ENCODE peak calls at places on chromosomes 12 and 14, in five cellular contexts. X, A, R, H and P are unnamed samples.

GRCh38 chr14:22533739-22534359 is 55.2 kb downstream of the DAD1 start:
- DNase-seq in A (no peak), H (no peak), R (no peak), X (no peak), P (no peak)

GRCh38 chr14:72745546-72745945 is 148.4 kb downstream of the DPF3 start:
- DNase-seq in X (no peak), R (no peak), A (no peak), H (no peak), P (no peak)

GRCh38 chr14:34479694-34480093 is 17.7 kb upstream of the SPTSSA start:
- DNase-seq in X (no peak), A (no peak), R (no peak), H (no peak), P (no peak)

GRCh38 chr14:93007225-93007997 is 84.5 kb downstream of the CHGA start:
- DNase-seq in A (no peak), R (no peak), X (no peak), H (peak; percentile 69), P (peak; percentile 87)

GRCh38 chr12:120015313-120015712 is 26.3 kb downstream of the BICDL1 start:
- DNase-seq in H (no peak), X (peak; percentile 72), A (peak; percentile 69), R (no peak), P (no peak)

GRCh38 chr12:3150820-3151590 is 73.8 kb downstream of the TSPAN9 start:
- DNase-seq in A (no peak), R (no peak), H (no peak), X (no peak), P (no peak)

GRCh38 chr14:92384461-92385133 is 61.6 kb downstream of the SLC24A4 start:
- DNase-seq in H (no peak), R (no peak), X (no peak), A (no peak), P (no peak)

GRCh38 chr12:18430425-18431048 is 169.2 kb downstream of the PIK3C2G start:
- DNase-seq in H (no peak), A (no peak), R (no peak), X (no peak), P (no peak)

GRCh38 chr14:99564256-99564902 is 39.6 kb downstream of the CCDC85C start:
- DNase-seq in A (no peak), H (no peak), R (no peak), X (no peak), P (no peak)

GRCh38 chr12:76866726-76867125 is 12.1 kb downstream of the CSRP2 start:
- DNase-seq in A (no peak), H (no peak), R (no peak), X (no peak), P (no peak)

GRCh38 chr12:42750356-42750755 is 160.8 kb upstream of the PRICKLE1 start:
- DNase-seq in A (no peak), X (no peak), R (no peak), H (no peak), P (no peak)

GRCh38 chr14:72924332-72924731 is 1.9 kb upstream of the DCAF4 start:
- DNase-seq in H (peak; percentile 71), X (no peak), R (no peak), A (no peak), P (no peak)

GRCh38 chr12:110849748-110850403 is 3.1 kb downstream of the CCDC63 start:
- DNase-seq in X (no peak), H (no peak), A (no peak), R (no peak), P (no peak)

GRCh38 chr12:52402377-52402776 is 3.8 kb downstream of the KRT82 start:
- DNase-seq in R (no peak), X (no peak), A (no peak), H (no peak), P (no peak)

GRCh38 chr14:104105071-104105821 is 19.7 kb downstream of the ASPG start:
- DNase-seq in H (peak; percentile 53), A (peak; percentile 12), X (no peak), R (no peak), P (peak; percentile 41)

GRCh38 chr12:100554608-100555077 is 18.8 kb upstream of the GAS2L3 start:
- DNase-seq in A (no peak), H (no peak), X (no peak), R (no peak), P (no peak)

GRCh38 chr12:1629338-1630080 is 478 bp downstream of the WNT5B start:
- DNase-seq in R (no peak), X (no peak), A (no peak), H (no peak), P (no peak)

GRCh38 chr14:104786091-104786586 is 9.4 kb downstream of the AKT1 start:
- DNase-seq in R (no peak), X (no peak), A (no peak), H (peak; percentile 84), P (no peak)

GRCh38 chr12:2963760-2964292 is 4.6 kb downstream of the TEAD4 start:
- DNase-seq in A (no peak), X (no peak), R (no peak), H (no peak), P (no peak)

GRCh38 chr12:45914090-45914489 is 76.3 kb downstream of the SCAF11 start:
- DNase-seq in H (no peak), R (no peak), A (no peak), X (no peak), P (no peak)

GRCh38 chr12:111442301-111443045 is 36.8 kb downstream of the SH2B3 start:
- DNase-seq in R (no peak), A (peak; percentile 14), H (no peak), X (no peak), P (no peak)

GRCh38 chr12:40219760-40220159 is 5.0 kb upstream of the LRRK2 start:
- DNase-seq in R (no peak), H (no peak), X (no peak), A (no peak), P (no peak)

GRCh38 chr12:46384451-46385301 is 12.1 kb upstream of the SLC38A2 start:
- DNase-seq in R (no peak), H (no peak), A (no peak), X (no peak), P (no peak)

GRCh38 chr12:104219361-104219892 is 3.8 kb downstream of the TXNRD1 start:
- DNase-seq in X (no peak), R (no peak), A (no peak), H (no peak), P (no peak)

GRCh38 chr12:26282339-26282945 is 87.1 kb downstream of the SSPN start:
- DNase-seq in R (no peak), H (no peak), A (no peak), X (no peak), P (no peak)

GRCh38 chr12:41709463-41710285 is 435.0 kb downstream of the GXYLT1 start:
- DNase-seq in A (no peak), R (no peak), H (no peak), X (no peak), P (no peak)

GRCh38 chr14:86057018-86057667 is 527.2 kb downstream of the FLRT2 start:
- DNase-seq in A (peak; percentile 16), X (peak; percentile 18), R (no peak), H (no peak), P (no peak)

GRCh38 chr12:92064420-92064819 is 81.2 kb downstream of the BTG1 start:
- DNase-seq in A (no peak), R (no peak), X (no peak), H (no peak), P (no peak)

GRCh38 chr12:87082756-87083155 is 826.6 kb upstream of the MGAT4C start:
- DNase-seq in H (no peak), R (no peak), A (no peak), X (no peak), P (no peak)

GRCh38 chr14:51283402-51283825 is 43.4 kb downstream of the TMX1 start:
- DNase-seq in H (no peak), X (no peak), R (no peak), A (no peak), P (no peak)

GRCh38 chr14:83164016-83164415 is 1630.4 kb upstream of the SEL1L start:
- DNase-seq in R (no peak), H (no peak), X (no peak), A (no peak), P (no peak)

GRCh38 chr12:115303751-115304309 is 619.9 kb upstream of the TBX3 start:
- DNase-seq in R (no peak), X (no peak), A (no peak), H (no peak), P (no peak)

GRCh38 chr14:77086017-77086727 is 11.9 kb upstream of the CIPC start:
- DNase-seq in X (no peak), R (no peak), H (no peak), A (no peak), P (no peak)

GRCh38 chr14:39722547-39723273 is 290.5 kb upstream of the FBXO33 start:
- DNase-seq in H (no peak), R (no peak), X (no peak), A (no peak), P (no peak)

GRCh38 chr12:120041386-120042231 is 52.6 kb downstream of the BICDL1 start:
- DNase-seq in R (no peak), A (peak; percentile 32), H (no peak), X (peak; percentile 33), P (no peak)

GRCh38 chr12:46387697-46388096 is 15.1 kb upstream of the SLC38A2 start:
- DNase-seq in A (no peak), X (no peak), R (no peak), H (no peak), P (no peak)